ENCODE peak calls at places on chromosomes 7 and 10, in four cellular contexts. T is HCT116, F is HL-60, W is stomach. K is an unnamed sample.

GRCh38 chr7:34075543-34075942 is 170.2 kb downstream of the BMPER start:
- DNase-seq in F (no peak), W (no peak), T (no peak), K (no peak)

GRCh38 chr7:150405584-150406310 is 26.6 kb downstream of the ZNF775 start:
- DNase-seq in T (no peak), W (no peak), F (peak; percentile 19), K (no peak)

GRCh38 chr7:114943953-114944741 is 22.3 kb downstream of the MDFIC start:
- DNase-seq in F (no peak), T (no peak), W (no peak), K (no peak)

GRCh38 chr7:150823010-150823409 is 22.4 kb downstream of the TMEM176A start:
- DNase-seq in T (no peak), W (no peak), F (no peak), K (no peak)

GRCh38 chr10:124226271-124226911 is 133.0 kb upstream of the CHST15 start:
- DNase-seq in F (no peak), W (no peak), T (no peak), K (no peak)

GRCh38 chr10:30701471-30702173 is 72.1 kb upstream of the LYZL2 start:
- DNase-seq in F (peak; percentile 54), W (peak; percentile 31), T (no peak), K (no peak)

GRCh38 chr10:33897255-33897893 is 562.9 kb upstream of the NRP1 start:
- DNase-seq in T (no peak), F (no peak), W (no peak), K (no peak)

GRCh38 chr10:124525751-124526600 is 64.4 kb downstream of the LHPP start:
- DNase-seq in W (no peak), T (no peak), F (no peak), K (no peak)

GRCh38 chr7:139737221-139738100 is 40.3 kb downstream of the HIPK2 start:
- DNase-seq in F (no peak), T (no peak), W (no peak), K (no peak)

GRCh38 chr7:149071641-149072437 is 18.7 kb downstream of the ZNF786 start:
- DNase-seq in T (peak; percentile 88), W (no peak), F (peak; percentile 83), K (no peak)

GRCh38 chr7:863106-863505 is 13.2 kb upstream of the GET4 start:
- DNase-seq in T (no peak), F (no peak), W (no peak), K (no peak)

GRCh38 chr10:101848894-101849351 is 5.3 kb upstream of the KCNIP2 start:
- DNase-seq in W (no peak), F (peak; percentile 91), T (no peak), K (no peak)

GRCh38 chr10:90494183-90494582 is 363.7 kb downstream of the HTR7 start:
- DNase-seq in W (no peak), T (no peak), F (no peak), K (no peak)

GRCh38 chr10:91210435-91210834 is 10.0 kb upstream of the PCGF5 start:
- DNase-seq in W (peak; percentile 71), F (no peak), T (no peak), K (no peak)

GRCh38 chr10:62961951-62962523 is 145.9 kb upstream of the EGR2 start:
- DNase-seq in T (no peak), F (no peak), W (no peak), K (no peak)

GRCh38 chr10:44908936-44909335 is 2.2 kb upstream of the TMEM72 start:
- DNase-seq in W (no peak), F (no peak), T (no peak), K (no peak)

GRCh38 chr10:70442332-70442988 is 979 bp upstream of the NODAL start:
- DNase-seq in F (no peak), T (no peak), W (no peak), K (no peak)

GRCh38 chr7:135664046-135664589 is 1.8 kb downstream of the STMP1 start:
- DNase-seq in T (no peak), W (no peak), F (no peak), K (no peak)

GRCh38 chr7:117062300-117062699 is 109.0 kb downstream of the ST7 start:
- DNase-seq in T (no peak), F (no peak), W (no peak), K (no peak)

DNA sequence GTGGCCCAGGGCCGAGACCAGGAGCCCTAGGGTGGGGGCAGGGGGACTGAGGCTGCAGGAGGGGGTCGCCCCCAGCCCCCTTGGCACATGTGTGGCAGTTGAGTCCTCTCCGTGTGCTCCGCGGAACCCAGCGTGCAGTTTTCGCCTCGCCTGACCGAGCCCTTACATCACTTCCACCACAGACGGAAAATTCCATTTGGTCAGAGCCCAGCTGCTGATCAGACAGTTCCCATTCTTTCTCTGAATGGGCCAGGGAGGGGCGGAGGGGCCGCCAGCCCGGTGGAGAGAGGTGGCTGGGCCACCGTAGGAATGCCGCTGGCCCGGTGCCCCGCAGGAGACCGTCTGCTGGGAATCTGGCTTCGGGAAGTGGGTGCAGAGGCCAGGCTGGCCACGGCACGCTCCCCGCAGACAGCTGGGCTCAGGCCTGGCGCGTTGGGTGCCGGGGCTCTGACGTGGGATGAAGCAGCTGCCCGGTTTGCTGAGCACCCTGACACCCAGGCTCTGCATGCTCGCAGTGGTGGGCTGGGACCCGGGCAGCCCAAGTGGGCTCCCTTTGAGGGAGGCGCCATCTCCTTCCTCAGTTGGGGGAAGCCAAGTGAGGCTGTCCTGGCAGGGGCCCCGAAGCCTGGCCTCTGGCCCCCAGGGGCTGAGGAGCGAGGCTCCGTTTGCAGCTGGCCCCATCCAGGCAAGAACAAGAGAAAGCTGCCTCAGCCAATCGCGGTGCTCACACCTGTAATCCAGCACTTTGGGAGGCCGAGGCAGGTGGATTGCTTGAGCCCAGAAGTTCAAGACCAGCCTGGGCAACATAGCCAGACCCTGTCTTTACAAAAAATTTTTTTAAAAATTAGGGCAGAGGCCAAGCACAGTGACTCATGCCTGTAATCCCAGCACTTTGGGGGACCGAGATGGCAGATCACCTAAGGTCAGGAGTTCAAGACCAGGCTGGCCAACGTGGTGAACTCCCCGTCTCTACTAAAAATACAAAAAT is 9.9 kb downstream of the TTYH3 start:
- DNase-seq in F (peak; percentile 92), T (no peak), W (peak; percentile 94), K (peak; percentile 94)
- H3K4me3 ChIP-seq in F (no peak overlapping the region), T (no peak overlapping the region), W (peak overlapping the region; percentile 15), K (peak overlapping the region; percentile 13)

DNA sequence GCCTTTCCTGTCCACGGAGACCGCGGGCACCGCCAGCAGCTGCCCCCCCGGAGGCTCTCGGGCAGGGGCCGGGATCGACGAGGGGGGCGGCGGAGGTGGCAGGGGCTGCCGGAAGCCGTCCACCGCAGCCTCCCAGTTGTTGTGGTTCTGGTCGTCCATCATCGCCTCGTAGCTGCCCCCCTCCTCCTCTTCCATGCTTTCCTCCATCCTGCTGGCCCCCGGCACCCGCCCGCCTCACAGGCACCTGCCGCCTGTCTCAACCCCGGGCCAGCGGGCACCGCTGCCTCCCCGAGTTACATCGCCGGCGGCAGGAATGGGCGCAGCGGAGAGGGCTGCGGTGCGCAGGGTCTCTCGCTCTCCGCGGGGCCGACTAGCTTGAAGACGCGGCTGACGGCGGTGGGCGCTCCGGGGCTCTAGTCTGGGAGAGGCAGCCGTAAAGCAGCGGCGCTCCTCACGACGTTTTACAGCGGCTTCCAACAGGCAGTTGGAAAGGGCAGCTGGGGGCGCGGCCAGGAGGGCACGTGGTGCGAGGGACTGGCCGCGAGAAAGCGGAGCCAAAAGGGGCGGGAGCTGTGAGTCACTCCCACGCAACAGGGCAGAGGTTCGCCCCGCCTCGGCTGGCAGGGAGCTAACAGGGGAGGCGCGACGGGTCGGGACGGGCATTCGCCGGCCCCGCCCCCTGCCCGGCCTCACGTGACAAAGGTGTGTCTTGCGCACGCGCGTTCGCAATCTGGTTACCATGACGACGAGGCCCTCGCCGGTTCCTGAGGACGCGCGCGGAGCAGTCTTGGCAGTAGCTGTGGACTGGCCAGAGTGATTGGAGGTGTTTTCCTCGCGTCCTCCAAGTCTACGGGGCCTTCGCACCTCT is at the start of gene CACUL1:
- DNase-seq in F (peak; percentile 99), W (peak; percentile 100), T (peak; percentile 100), K (peak; percentile 100)
- TF ChIP-seq POLR2AphosphoS5 in F (no peak), W (peak; percentile 96), T (peak; percentile 84), K (peak; percentile 81)

GRCh38 chr10:8033812-8034665 is 20.4 kb upstream of the GATA3 start:
- DNase-seq in T (no peak), W (no peak), F (no peak), K (no peak)
- H3K4me3 ChIP-seq in T (no peak overlapping the region), W (peak overlapping the region; percentile 29), F (no peak overlapping the region), K (peak overlapping the region; percentile 40)

GRCh38 chr10:78407009-78407711 is 373.5 kb downstream of the RPS24 start:
- DNase-seq in F (no peak), W (peak; percentile 87), T (peak; percentile 90), K (no peak)
- TF ChIP-seq POLR2AphosphoS5 in F (no peak), W (no peak), T (no peak), K (no peak)

DNA sequence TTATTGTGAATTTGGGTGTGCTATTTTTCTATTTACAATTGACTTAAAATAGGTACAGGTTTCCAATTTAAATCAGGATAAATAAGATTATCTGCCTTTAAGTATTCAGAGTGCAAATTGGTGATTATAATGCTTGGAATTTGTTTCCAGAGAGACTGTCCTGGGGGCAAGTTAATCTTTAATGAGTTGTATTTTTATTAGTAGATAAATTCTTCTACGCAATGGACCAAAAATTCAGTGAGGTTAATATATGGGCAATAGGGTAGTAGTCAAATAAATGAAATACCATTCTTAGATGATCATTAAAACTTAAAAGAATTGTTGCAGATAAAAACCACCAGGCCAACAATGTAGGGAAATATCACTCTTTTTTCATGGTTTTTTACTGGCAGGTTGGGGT is 3.4 kb downstream of the BICC1 start:
- DNase-seq in T (no peak), W (no peak), F (no peak), K (no peak)
- H3K4me3 ChIP-seq in T (no peak overlapping the region), W (no peak overlapping the region), F (no peak overlapping the region), K (peak overlapping the region; percentile 77)

GRCh38 chr7:157766098-157766497 is 429.3 kb downstream of the DNAJB6 start:
- DNase-seq in F (no peak), T (no peak), W (no peak), K (no peak)

GRCh38 chr7:157764946-157765537 is 428.2 kb downstream of the DNAJB6 start:
- DNase-seq in T (no peak), F (no peak), W (no peak), K (no peak)

GRCh38 chr7:157764193-157764592 is 427.4 kb downstream of the DNAJB6 start:
- DNase-seq in T (no peak), F (no peak), W (no peak), K (no peak)

GRCh38 chr7:157762824-157763223 is 426.0 kb downstream of the DNAJB6 start:
- DNase-seq in F (no peak), T (no peak), W (no peak), K (no peak)

DNA sequence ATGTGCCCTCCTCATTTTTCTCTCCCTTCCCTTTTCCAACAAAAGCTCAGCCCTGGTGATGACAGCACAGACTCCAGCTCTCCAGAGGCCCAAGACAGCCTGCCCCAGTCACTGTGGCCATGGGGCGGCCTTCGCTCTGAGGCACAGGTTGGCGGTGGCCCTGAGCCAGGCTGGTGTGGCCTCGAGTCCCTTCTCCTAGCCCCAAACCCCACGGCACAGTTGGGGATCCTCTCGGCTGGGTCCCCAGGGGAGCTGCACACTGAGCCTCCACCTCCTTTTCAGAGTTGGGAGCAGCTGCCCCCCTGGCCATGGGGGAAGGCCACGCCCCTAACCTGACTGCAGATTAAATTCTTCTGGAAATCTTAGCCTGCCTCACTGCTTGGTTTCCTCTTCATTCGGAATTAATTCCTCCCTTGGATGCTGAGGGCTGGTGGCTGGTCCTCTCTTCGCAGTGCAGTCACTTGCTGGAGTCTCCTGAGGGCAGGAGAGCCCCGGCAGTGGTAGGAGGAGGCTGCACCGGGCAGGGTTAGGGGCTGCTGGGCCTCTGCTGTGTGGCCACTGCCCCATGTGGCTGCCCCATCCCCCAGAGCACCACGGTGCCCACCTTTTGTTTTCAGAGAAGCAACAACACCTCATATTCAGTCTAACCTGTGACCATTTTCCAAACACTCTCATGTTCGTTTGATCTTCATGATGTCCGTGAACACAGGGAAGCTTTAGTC is 426.6 kb downstream of the DNAJB6 start:
- DNase-seq in F (no peak), T (no peak), W (no peak), K (no peak)
- TF ChIP-seq POLR2AphosphoS5 in F (no peak), T (no peak), W (no peak), K (no peak)

GRCh38 chr7:100171840-100172239 is 3.4 kb upstream of the GAL3ST4 start:
- DNase-seq in W (no peak), T (no peak), F (no peak), K (no peak)
- H3K4me3 ChIP-seq in W (peak overlapping the region; percentile 49), T (no peak overlapping the region), F (no peak overlapping the region), K (peak overlapping the region; percentile 61)